ENCODE peak calls at places on chromosomes 6 and 20, in five cellular contexts. One of them, this sample, is unnamed.
A peak's percentile ranks its signal among the peaks of the same experiment; 100 is the strongest.

GRCh38 chr6:75853796-75854195 is 104.8 kb downstream of the MYO6 start:
- DNase-seq in naive thymus-derived CD4-positive, alpha-beta T cell: no peak
- DNase-seq in DMS153: no peak
- DNase-seq in CD8-positive, alpha-beta memory T cell: no peak
- DNase-seq in stromal cell of bone marrow: no peak
- DNase-seq in this sample: no peak

GRCh38 chr20:38387953-38388352 is 41.7 kb downstream of the LBP start:
- DNase-seq in stromal cell of bone marrow: no peak
- DNase-seq in CD8-positive, alpha-beta memory T cell: no peak
- DNase-seq in naive thymus-derived CD4-positive, alpha-beta T cell: no peak
- DNase-seq in DMS153: no peak
- DNase-seq in this sample: peak; percentile 21

GRCh38 chr20:45183084-45183483 is 8.4 kb downstream of the PI3 start:
- DNase-seq in DMS153: no peak
- DNase-seq in stromal cell of bone marrow: no peak
- DNase-seq in naive thymus-derived CD4-positive, alpha-beta T cell: no peak
- DNase-seq in CD8-positive, alpha-beta memory T cell: no peak
- DNase-seq in this sample: no peak

GRCh38 chr6:150238294-150238693 is 95.5 kb downstream of the PPP1R14C start:
- DNase-seq in naive thymus-derived CD4-positive, alpha-beta T cell: no peak
- DNase-seq in DMS153: no peak
- DNase-seq in stromal cell of bone marrow: no peak
- DNase-seq in CD8-positive, alpha-beta memory T cell: no peak
- DNase-seq in this sample: peak; percentile 34

GRCh38 chr6:154218336-154218735 is 138.3 kb downstream of the IPCEF1 start:
- DNase-seq in DMS153: no peak
- DNase-seq in stromal cell of bone marrow: no peak
- DNase-seq in naive thymus-derived CD4-positive, alpha-beta T cell: peak; percentile 34
- DNase-seq in CD8-positive, alpha-beta memory T cell: no peak
- DNase-seq in this sample: no peak

GRCh38 chr20:7171911-7172310 is 404.4 kb downstream of the BMP2 start:
- DNase-seq in CD8-positive, alpha-beta memory T cell: no peak
- DNase-seq in stromal cell of bone marrow: peak; percentile 62
- DNase-seq in naive thymus-derived CD4-positive, alpha-beta T cell: no peak
- DNase-seq in DMS153: no peak
- DNase-seq in this sample: no peak

GRCh38 chr6:169964440-169965212 is 213.2 kb downstream of the ERMARD start:
- DNase-seq in DMS153: no peak
- DNase-seq in CD8-positive, alpha-beta memory T cell: no peak
- DNase-seq in naive thymus-derived CD4-positive, alpha-beta T cell: no peak
- DNase-seq in stromal cell of bone marrow: no peak
- DNase-seq in this sample: no peak

GRCh38 chr6:137677714-137678113 is 183.5 kb upstream of the OLIG3 start:
- DNase-seq in stromal cell of bone marrow: no peak
- DNase-seq in naive thymus-derived CD4-positive, alpha-beta T cell: no peak
- DNase-seq in CD8-positive, alpha-beta memory T cell: no peak
- DNase-seq in DMS153: no peak
- DNase-seq in this sample: no peak

GRCh38 chr20:48791014-48791413 is 36.8 kb downstream of the PREX1 start:
- DNase-seq in stromal cell of bone marrow: no peak
- DNase-seq in CD8-positive, alpha-beta memory T cell: no peak
- DNase-seq in DMS153: peak; percentile 65
- DNase-seq in naive thymus-derived CD4-positive, alpha-beta T cell: no peak
- DNase-seq in this sample: no peak

GRCh38 chr6:76003686-76004085 is 68.8 kb downstream of the IMPG1 start:
- DNase-seq in CD8-positive, alpha-beta memory T cell: no peak
- DNase-seq in naive thymus-derived CD4-positive, alpha-beta T cell: no peak
- DNase-seq in DMS153: no peak
- DNase-seq in stromal cell of bone marrow: no peak
- DNase-seq in this sample: no peak

GRCh38 chr6:126361832-126362231 is 21.9 kb downstream of the CENPW start:
- DNase-seq in naive thymus-derived CD4-positive, alpha-beta T cell: no peak
- DNase-seq in CD8-positive, alpha-beta memory T cell: no peak
- DNase-seq in stromal cell of bone marrow: no peak
- DNase-seq in DMS153: no peak
- DNase-seq in this sample: no peak

GRCh38 chr6:6872924-6873344 is 234.8 kb upstream of the RREB1 start:
- DNase-seq in DMS153: no peak
- DNase-seq in stromal cell of bone marrow: no peak
- DNase-seq in CD8-positive, alpha-beta memory T cell: no peak
- DNase-seq in naive thymus-derived CD4-positive, alpha-beta T cell: no peak
- DNase-seq in this sample: no peak

GRCh38 chr6:39926668-39927067 is 7.6 kb downstream of the MOCS1 start:
- DNase-seq in CD8-positive, alpha-beta memory T cell: no peak
- DNase-seq in naive thymus-derived CD4-positive, alpha-beta T cell: no peak
- DNase-seq in DMS153: no peak
- DNase-seq in stromal cell of bone marrow: no peak
- DNase-seq in this sample: no peak

GRCh38 chr6:134097114-134097707 is 44.8 kb upstream of the SLC2A12 start:
- DNase-seq in naive thymus-derived CD4-positive, alpha-beta T cell: peak; percentile 70
- DNase-seq in stromal cell of bone marrow: peak; percentile 47
- DNase-seq in DMS153: peak; percentile 63
- DNase-seq in CD8-positive, alpha-beta memory T cell: peak; percentile 53
- DNase-seq in this sample: peak; percentile 79

GRCh38 chr20:10040070-10040970 is 5.5 kb downstream of the ANKEF1 start:
- DNase-seq in stromal cell of bone marrow: peak; percentile 59
- DNase-seq in DMS153: peak; percentile 58
- DNase-seq in CD8-positive, alpha-beta memory T cell: no peak
- DNase-seq in naive thymus-derived CD4-positive, alpha-beta T cell: no peak
- DNase-seq in this sample: peak; percentile 56

GRCh38 chr6:97215157-97215769 is 67.8 kb downstream of the MMS22L start:
- DNase-seq in naive thymus-derived CD4-positive, alpha-beta T cell: peak; percentile 0
- DNase-seq in CD8-positive, alpha-beta memory T cell: no peak
- DNase-seq in stromal cell of bone marrow: peak; percentile 61
- DNase-seq in DMS153: no peak
- DNase-seq in this sample: peak; percentile 77

GRCh38 chr6:47165918-47166317 is 123.8 kb upstream of the ADGRF1 start:
- DNase-seq in DMS153: no peak
- DNase-seq in CD8-positive, alpha-beta memory T cell: no peak
- DNase-seq in stromal cell of bone marrow: no peak
- DNase-seq in naive thymus-derived CD4-positive, alpha-beta T cell: no peak
- DNase-seq in this sample: peak; percentile 22

GRCh38 chr6:134701301-134701700 is 248.6 kb downstream of the ALDH8A1 start:
- DNase-seq in DMS153: no peak
- DNase-seq in naive thymus-derived CD4-positive, alpha-beta T cell: no peak
- DNase-seq in CD8-positive, alpha-beta memory T cell: no peak
- DNase-seq in stromal cell of bone marrow: no peak
- DNase-seq in this sample: no peak

GRCh38 chr6:71238351-71238750 is 50.3 kb upstream of the OGFRL1 start:
- DNase-seq in CD8-positive, alpha-beta memory T cell: no peak
- DNase-seq in naive thymus-derived CD4-positive, alpha-beta T cell: no peak
- DNase-seq in stromal cell of bone marrow: no peak
- DNase-seq in DMS153: no peak
- DNase-seq in this sample: peak; percentile 50

GRCh38 chr6:147180926-147181325 is 23.3 kb upstream of the STXBP5 start:
- DNase-seq in CD8-positive, alpha-beta memory T cell: no peak
- DNase-seq in naive thymus-derived CD4-positive, alpha-beta T cell: no peak
- DNase-seq in stromal cell of bone marrow: no peak
- DNase-seq in DMS153: no peak
- DNase-seq in this sample: no peak

GRCh38 chr6:150008588-150008987 is 16.7 kb downstream of the RAET1L start:
- DNase-seq in naive thymus-derived CD4-positive, alpha-beta T cell: no peak
- DNase-seq in DMS153: no peak
- DNase-seq in stromal cell of bone marrow: no peak
- DNase-seq in CD8-positive, alpha-beta memory T cell: no peak
- DNase-seq in this sample: no peak

GRCh38 chr20:45248609-45249008 is 5.8 kb downstream of the SLPI start:
- DNase-seq in CD8-positive, alpha-beta memory T cell: no peak
- DNase-seq in DMS153: no peak
- DNase-seq in naive thymus-derived CD4-positive, alpha-beta T cell: no peak
- DNase-seq in stromal cell of bone marrow: no peak
- DNase-seq in this sample: no peak

GRCh38 chr6:121971886-121972285 is 427.6 kb upstream of the HSF2 start:
- DNase-seq in naive thymus-derived CD4-positive, alpha-beta T cell: no peak
- DNase-seq in CD8-positive, alpha-beta memory T cell: no peak
- DNase-seq in DMS153: no peak
- DNase-seq in stromal cell of bone marrow: no peak
- DNase-seq in this sample: peak; percentile 29

GRCh38 chr20:45405566-45406259 is 2.4 kb upstream of the DBNDD2 start:
- DNase-seq in DMS153: peak; percentile 3
- DNase-seq in CD8-positive, alpha-beta memory T cell: no peak
- DNase-seq in naive thymus-derived CD4-positive, alpha-beta T cell: no peak
- DNase-seq in stromal cell of bone marrow: no peak
- DNase-seq in this sample: peak; percentile 19

GRCh38 chr6:143689852-143690251 is 12.1 kb downstream of the PHACTR2 start:
- DNase-seq in CD8-positive, alpha-beta memory T cell: no peak
- DNase-seq in naive thymus-derived CD4-positive, alpha-beta T cell: no peak
- DNase-seq in stromal cell of bone marrow: no peak
- DNase-seq in DMS153: no peak
- DNase-seq in this sample: no peak

GRCh38 chr20:17796096-17796563 is 96.4 kb downstream of the BANF2 start:
- DNase-seq in stromal cell of bone marrow: peak; percentile 69
- DNase-seq in naive thymus-derived CD4-positive, alpha-beta T cell: no peak
- DNase-seq in DMS153: no peak
- DNase-seq in CD8-positive, alpha-beta memory T cell: no peak
- DNase-seq in this sample: peak; percentile 82

GRCh38 chr6:28218312-28219248 is 6.5 kb upstream of the ZSCAN9 start:
- DNase-seq in stromal cell of bone marrow: peak; percentile 31
- DNase-seq in CD8-positive, alpha-beta memory T cell: peak; percentile 16
- DNase-seq in naive thymus-derived CD4-positive, alpha-beta T cell: no peak
- DNase-seq in DMS153: peak; percentile 54
- DNase-seq in this sample: peak; percentile 82

GRCh38 chr6:168515376-168515775 is 74.4 kb downstream of the SMOC2 start:
- DNase-seq in stromal cell of bone marrow: no peak
- DNase-seq in naive thymus-derived CD4-positive, alpha-beta T cell: no peak
- DNase-seq in CD8-positive, alpha-beta memory T cell: no peak
- DNase-seq in DMS153: no peak
- DNase-seq in this sample: no peak

GRCh38 chr20:25294459-25295385 is 46.8 kb downstream of the PYGB start:
- DNase-seq in stromal cell of bone marrow: no peak
- DNase-seq in DMS153: no peak
- DNase-seq in naive thymus-derived CD4-positive, alpha-beta T cell: peak; percentile 74
- DNase-seq in CD8-positive, alpha-beta memory T cell: peak; percentile 10
- DNase-seq in this sample: peak; percentile 75

GRCh38 chr6:20038805-20039204 is 173.5 kb downstream of the MBOAT1 start:
- DNase-seq in naive thymus-derived CD4-positive, alpha-beta T cell: no peak
- DNase-seq in CD8-positive, alpha-beta memory T cell: no peak
- DNase-seq in DMS153: no peak
- DNase-seq in stromal cell of bone marrow: peak; percentile 2
- DNase-seq in this sample: no peak

GRCh38 chr6:81608776-81609175 is 143.7 kb downstream of the TENT5A start:
- DNase-seq in stromal cell of bone marrow: no peak
- DNase-seq in naive thymus-derived CD4-positive, alpha-beta T cell: no peak
- DNase-seq in CD8-positive, alpha-beta memory T cell: no peak
- DNase-seq in DMS153: no peak
- DNase-seq in this sample: no peak

GRCh38 chr6:5497896-5498578 is 236.7 kb downstream of the FARS2 start:
- DNase-seq in DMS153: no peak
- DNase-seq in stromal cell of bone marrow: peak; percentile 67
- DNase-seq in naive thymus-derived CD4-positive, alpha-beta T cell: no peak
- DNase-seq in CD8-positive, alpha-beta memory T cell: no peak
- DNase-seq in this sample: peak; percentile 70

GRCh38 chr6:18585032-18585573 is 198.0 kb downstream of the RNF144B start:
- DNase-seq in stromal cell of bone marrow: peak; percentile 48
- DNase-seq in naive thymus-derived CD4-positive, alpha-beta T cell: no peak
- DNase-seq in DMS153: peak; percentile 83
- DNase-seq in CD8-positive, alpha-beta memory T cell: no peak
- DNase-seq in this sample: peak; percentile 74